ENCODE peak calls at places on chromosomes 16 and 17, in eight cellular contexts. X, D, M, K, B, E, F and A are unnamed samples.

GRCh38 chr16:49836668-49837067 is 19.2 kb downstream of the ZNF423 start:
- DNase-seq in K (no peak), D (no peak), M (no peak), E (no peak), X (no peak), B (no peak), F (no peak), A (no peak)

GRCh38 chr16:50386139-50386538 is 17.4 kb upstream of the BRD7 start:
- DNase-seq in X (no peak), B (no peak), F (no peak), D (no peak), M (no peak), K (no peak), E (no peak), A (no peak)

GRCh38 chr17:27906238-27906603 is 13.1 kb upstream of the LYRM9 start:
- DNase-seq in D (no peak), X (no peak), E (no peak), F (no peak), K (no peak), M (no peak), B (no peak), A (no peak)

GRCh38 chr16:23949630-23950290 is 114.0 kb downstream of the PRKCB start:
- DNase-seq in F (no peak), D (no peak), B (peak), X (no peak), K (no peak), E (peak), M (no peak), A (no peak)

GRCh38 chr17:57372156-57372555 is 115.8 kb downstream of the MSI2 start:
- DNase-seq in M (no peak), D (no peak), B (no peak), F (no peak), K (no peak), E (no peak), X (no peak), A (no peak)

GRCh38 chr16:2238396-2239230 is 2.4 kb downstream of the DNASE1L2 start:
- DNase-seq in X (no peak), F (no peak), B (no peak), D (no peak), M (no peak), E (peak), K (no peak), A (no peak)

GRCh38 chr16:46649571-46649970 is 28.4 kb upstream of the SHCBP1 start:
- DNase-seq in K (no peak), F (no peak), E (no peak), X (no peak), D (no peak), B (no peak), M (no peak), A (no peak)

GRCh38 chr17:75078097-75079022 is 9.4 kb upstream of the SLC16A5 start:
- DNase-seq in K (peak), M (peak), E (peak), B (no peak), X (no peak), D (no peak), F (no peak), A (no peak)

DNA sequence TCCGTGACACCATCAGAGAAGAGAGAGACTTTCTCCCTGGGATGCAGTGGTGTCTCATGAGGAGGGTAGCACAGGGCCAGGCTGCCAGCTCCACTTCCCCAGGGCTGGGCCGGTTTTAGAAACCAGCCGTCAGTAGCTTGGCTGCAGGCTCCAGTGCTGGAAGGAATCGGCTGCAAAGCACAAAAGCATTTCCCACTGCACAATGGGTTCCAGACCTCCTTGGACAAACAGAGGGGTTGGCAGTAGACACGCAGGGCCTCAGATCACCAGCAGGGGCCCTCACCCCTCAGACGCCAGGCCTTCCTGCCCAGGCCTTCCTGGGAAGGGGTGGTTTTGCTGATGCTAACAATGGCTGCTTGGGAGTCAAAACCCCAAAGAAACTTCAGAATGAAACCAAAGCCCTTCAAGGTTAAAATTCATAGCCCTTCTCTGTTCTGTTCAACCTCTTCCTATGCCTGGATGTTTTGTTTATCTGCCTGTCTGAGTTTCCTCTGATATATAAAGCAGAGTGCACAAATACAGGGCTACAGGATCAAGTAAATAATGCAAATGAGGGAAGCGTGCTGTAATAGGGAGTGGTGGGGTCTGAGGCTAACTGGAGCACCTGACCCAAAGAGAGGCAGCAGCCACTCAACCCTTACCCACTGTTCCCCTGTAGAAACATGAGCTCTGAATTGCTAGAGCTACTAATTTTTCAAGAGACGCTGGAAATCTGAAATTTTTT is 26.2 kb downstream of the TEKT5 start:
- DNase-seq in D (no peak), M (no peak), F (no peak), E (no peak), K (no peak), X (peak), B (no peak), A (no peak)
- TF ChIP-seq CTCF in D (peak), M (peak), F (no peak), E (peak), K (peak), X (no peak), B (peak), A (peak)

DNA sequence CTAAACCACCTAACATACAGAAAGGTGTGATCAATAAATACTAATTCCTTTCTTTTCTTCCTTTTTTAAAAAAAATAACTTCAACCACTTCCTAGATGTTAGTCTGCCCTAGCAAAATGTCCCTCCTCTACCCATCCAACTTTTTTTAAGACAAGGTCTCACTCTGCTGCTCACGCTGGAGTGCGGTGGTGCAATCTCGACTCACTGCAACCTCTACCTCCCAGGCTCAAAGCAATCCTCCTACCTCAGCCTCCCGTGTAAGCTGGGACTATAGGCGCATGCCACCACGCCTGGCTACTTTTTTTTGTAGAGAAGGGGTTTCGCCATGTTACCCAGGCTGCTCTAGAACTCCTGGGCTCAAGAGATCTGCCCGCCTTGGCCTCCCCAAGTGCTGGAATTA is 33.1 kb downstream of the KANSL1 start:
- DNase-seq in F (no peak), X (no peak), D (no peak), K (no peak), B (no peak), M (no peak), E (no peak), A (no peak)
- TF ChIP-seq CTCF in F (no peak), X (no peak), D (no peak), K (no peak), B (no peak), M (no peak), E (no peak), A (no peak)

DNA sequence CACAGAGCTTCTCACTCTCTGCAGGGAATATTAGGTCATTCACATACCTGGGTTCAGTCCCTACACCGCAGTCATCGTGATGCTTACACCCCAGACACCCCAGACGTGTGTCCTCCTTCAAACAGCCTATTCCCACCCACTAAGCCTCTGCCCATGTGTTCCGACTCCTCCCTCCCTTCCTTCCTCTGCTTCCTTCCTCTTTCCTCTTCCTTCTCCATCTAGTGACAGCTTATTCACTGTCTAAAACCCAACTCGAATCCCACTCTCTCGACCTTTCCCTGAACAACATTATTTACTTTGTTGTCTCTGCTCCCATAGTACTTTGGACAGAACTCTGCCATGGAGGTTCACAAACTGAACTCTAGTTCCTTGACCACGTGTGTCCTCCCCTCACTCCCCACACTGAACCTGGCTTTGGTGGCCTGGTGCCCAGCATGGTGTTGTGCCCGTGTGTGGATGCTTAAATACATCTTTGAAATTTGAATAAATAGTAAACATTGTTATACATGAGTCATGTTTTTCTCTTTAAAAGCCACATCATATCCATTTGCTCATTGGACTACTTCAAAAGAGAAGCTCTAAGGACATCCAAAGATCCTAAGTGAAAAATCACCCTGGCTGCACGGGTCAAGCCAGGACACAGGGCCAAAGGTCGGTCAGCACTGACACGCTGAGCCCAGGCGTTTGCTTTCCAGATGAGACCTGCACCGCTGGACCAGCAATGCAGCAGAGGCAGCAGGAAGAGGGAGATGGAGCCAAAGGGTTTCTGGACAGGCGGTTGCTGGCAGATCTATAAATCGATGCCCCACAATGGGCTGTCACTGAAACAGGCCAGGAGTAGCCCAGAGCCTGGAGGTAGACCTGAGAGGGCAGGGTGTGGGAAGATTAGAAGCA is 14.1 kb upstream of the G6PC1 start:
- DNase-seq in M (no peak), E (no peak), X (no peak), B (no peak), D (no peak), F (peak), K (no peak), A (no peak)
- TF ChIP-seq CTCF in M (no peak), E (no peak), X (no peak), B (no peak), D (no peak), F (no peak), K (no peak), A (no peak)

DNA sequence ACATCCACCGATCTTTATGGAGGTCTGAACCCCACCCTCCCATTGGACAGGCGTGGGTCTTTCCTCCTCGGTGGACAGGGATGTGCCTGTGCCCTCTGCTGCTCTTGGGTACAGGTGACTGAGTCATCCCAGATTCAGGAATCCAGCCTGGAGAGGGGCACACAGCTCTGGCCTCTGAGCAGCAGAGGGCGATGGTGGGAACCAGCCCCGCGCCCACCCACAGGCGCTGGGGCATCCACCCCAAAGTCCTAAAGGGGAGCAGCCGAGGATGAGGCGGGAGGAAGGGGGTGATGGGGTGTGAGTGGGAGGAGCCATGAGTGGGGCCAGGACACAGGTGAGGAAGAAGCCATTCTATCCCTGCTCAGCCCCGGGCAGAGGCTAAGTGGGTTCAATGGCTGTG is 35.0 kb downstream of the ENGASE start:
- DNase-seq in X (peak), B (no peak), F (no peak), E (no peak), D (no peak), K (no peak), M (no peak), A (no peak)
- TF ChIP-seq CTCF in X (no peak), B (no peak), F (no peak), E (no peak), D (peak), K (no peak), M (no peak), A (no peak)

GRCh38 chr16:27437946-27438345 is 36.0 kb downstream of the IL21R start:
- DNase-seq in B (no peak), M (no peak), K (no peak), E (no peak), D (no peak), F (no peak), X (no peak), A (no peak)

GRCh38 chr16:27441276-27441675 is 39.3 kb downstream of the IL21R start:
- DNase-seq in M (no peak), K (no peak), D (no peak), X (no peak), F (no peak), B (no peak), E (no peak), A (no peak)

GRCh38 chr16:27436921-27437650 is 35.1 kb downstream of the IL21R start:
- DNase-seq in M (no peak), F (no peak), X (no peak), K (no peak), E (peak), D (no peak), B (peak), A (no peak)

GRCh38 chr16:27441998-27442397 is 40.0 kb downstream of the IL21R start:
- DNase-seq in M (no peak), E (no peak), X (no peak), K (no peak), D (no peak), F (no peak), B (no peak), A (no peak)

GRCh38 chr16:27439273-27440018 is 37.5 kb downstream of the IL21R start:
- DNase-seq in E (no peak), M (no peak), B (no peak), X (no peak), F (no peak), D (no peak), K (no peak), A (no peak)
- TF ChIP-seq CTCF in E (no peak), M (no peak), B (no peak), X (no peak), F (no peak), D (no peak), K (no peak), A (no peak)